ENCODE peak calls at places on chromosome 7, in ten cellular contexts. V, T, C, X, I, K, O, D, E and Z are unnamed samples.

GRCh38 chr7:140653319-140654108 is 12.9 kb upstream of the DENND2A start:
- DNase-seq in X (peak; percentile 17), O (no peak), E (peak; percentile 30), T (no peak), I (peak; percentile 51), V (peak; percentile 90), C (peak; percentile 80), K (peak; percentile 87), D (peak; percentile 89), Z (peak; percentile 77)

GRCh38 chr7:41010967-41011366 is 691.9 kb downstream of the INHBA start:
- DNase-seq in E (no peak), C (peak; percentile 50), I (peak; percentile 23), D (peak; percentile 49), V (no peak), X (no peak), K (no peak), O (no peak), T (no peak), Z (peak; percentile 64)

GRCh38 chr7:32390210-32390609 is 100.0 kb downstream of the LSM5 start:
- DNase-seq in T (no peak), V (no peak), I (no peak), D (no peak), O (no peak), K (no peak), E (no peak), X (no peak), C (no peak), Z (no peak)

GRCh38 chr7:1647961-1648631 is 22.0 kb upstream of the ELFN1 start:
- DNase-seq in I (peak; percentile 79), X (no peak), E (no peak), K (no peak), C (no peak), T (no peak), O (no peak), V (no peak), D (peak; percentile 27), Z (no peak)

GRCh38 chr7:47253650-47254080 is 328.2 kb downstream of the TNS3 start:
- DNase-seq in C (peak; percentile 23), T (no peak), V (peak; percentile 20), K (peak; percentile 41), X (no peak), D (peak; percentile 39), I (peak; percentile 54), E (no peak), O (no peak), Z (peak; percentile 78)

GRCh38 chr7:150855046-150855445 is 2.7 kb downstream of the AOC1 start:
- DNase-seq in X (no peak), I (no peak), C (no peak), V (no peak), O (no peak), D (no peak), E (no peak), K (no peak), T (no peak), Z (no peak)

GRCh38 chr7:8236781-8237407 is 25.1 kb downstream of the ICA1 start:
- DNase-seq in I (no peak), X (no peak), V (no peak), C (no peak), E (no peak), O (no peak), D (no peak), T (no peak), K (no peak), Z (no peak)

GRCh38 chr7:90605055-90605454 is 8.9 kb downstream of the CDK14 start:
- DNase-seq in X (no peak), D (no peak), T (no peak), O (no peak), V (no peak), I (no peak), E (no peak), K (no peak), C (no peak), Z (no peak)

GRCh38 chr7:138407792-138408191 is 52.3 kb upstream of the TRIM24 start:
- DNase-seq in C (no peak), X (no peak), E (no peak), O (no peak), T (no peak), V (no peak), K (peak; percentile 4), I (no peak), D (no peak), Z (no peak)

GRCh38 chr7:25559581-25560367 is 331.5 kb upstream of the NPVF start:
- DNase-seq in D (no peak), X (no peak), C (no peak), V (no peak), I (no peak), K (no peak), O (no peak), E (no peak), T (no peak), Z (no peak)